ENCODE peak calls at places on chromosome 11, in six cellular contexts. I, F, R, G, O and Q are unnamed samples.

GRCh38 chr11:11857769-11858168 is 16.0 kb downstream of the USP47 start:
- DNase-seq in R (no peak), O (no peak), I (no peak), G (no peak), F (no peak), Q (no peak)

GRCh38 chr11:108221401-108221800 is 1.0 kb downstream of the NPAT start:
- DNase-seq in R (no peak), I (no peak), F (no peak), G (no peak), O (peak), Q (no peak)

GRCh38 chr11:9530020-9530628 is 43.3 kb upstream of the WEE1 start:
- DNase-seq in I (no peak), R (no peak), G (no peak), O (no peak), F (no peak), Q (no peak)

GRCh38 chr11:131524186-131524585 is 153.8 kb downstream of the NTM start:
- DNase-seq in R (no peak), I (no peak), G (no peak), F (no peak), O (no peak), Q (no peak)

GRCh38 chr11:24637520-24637919 is 140.7 kb downstream of the LUZP2 start:
- DNase-seq in G (no peak), O (no peak), I (no peak), R (no peak), F (no peak), Q (no peak)

GRCh38 chr11:99693941-99694492 is 673.3 kb downstream of the CNTN5 start:
- DNase-seq in O (no peak), G (no peak), I (peak), F (no peak), R (no peak), Q (no peak)

GRCh38 chr11:100857236-100858005 is 170.3 kb downstream of the ARHGAP42 start:
- DNase-seq in O (no peak), G (no peak), R (no peak), F (no peak), I (no peak), Q (no peak)

GRCh38 chr11:45930031-45930794 is 7.8 kb downstream of the LARGE2 start:
- DNase-seq in R (peak), F (no peak), G (no peak), O (no peak), I (no peak), Q (peak)

GRCh38 chr11:125504580-125504979 is 8.5 kb upstream of the FEZ1 start:
- DNase-seq in R (no peak), I (no peak), G (no peak), O (no peak), F (no peak), Q (no peak)

GRCh38 chr11:122253541-122254317 is 137.7 kb upstream of the BLID start:
- DNase-seq in O (no peak), F (peak), G (no peak), I (no peak), R (no peak), Q (no peak)

GRCh38 chr11:118152552-118153471 is at the start of gene SCN4B:
- DNase-seq in G (no peak), O (no peak), F (no peak), I (no peak), R (peak), Q (no peak)

GRCh38 chr11:131685206-131685605 is 314.8 kb downstream of the NTM start:
- DNase-seq in R (no peak), F (no peak), G (no peak), O (no peak), I (no peak), Q (no peak)

GRCh38 chr11:2587132-2587930 is 112.5 kb downstream of the KCNQ1OT1 start:
- DNase-seq in R (peak), I (no peak), G (no peak), O (no peak), F (no peak), Q (peak)

GRCh38 chr11:63020671-63021255 is 5.1 kb upstream of the SLC22A8 start:
- DNase-seq in I (no peak), R (no peak), F (no peak), O (no peak), G (peak), Q (peak)

GRCh38 chr11:27934830-27935145 is 173.2 kb downstream of the KIF18A start:
- DNase-seq in G (no peak), F (no peak), R (no peak), I (peak), O (peak), Q (no peak)

GRCh38 chr11:106461839-106462545 is 384.5 kb downstream of the AASDHPPT start:
- DNase-seq in G (no peak), F (no peak), O (no peak), R (no peak), I (no peak), Q (no peak)